ENCODE peak calls at places on chromosomes 13 and 19, in four cellular contexts. Q is GM12878, G is HepG2, W is SK-N-SH. N is an unnamed sample.

GRCh38 chr19:53907690-53908089 is 1.4 kb upstream of the CACNG7 start:
- DNase-seq in W (no peak), G (no peak), Q (no peak), N (no peak)

GRCh38 chr19:7395360-7395781 is 46.6 kb downstream of the ARHGEF18 start:
- DNase-seq in Q (no peak), G (no peak), W (peak), N (no peak)

GRCh38 chr13:111202745-111203144 is 87.6 kb downstream of the ARHGEF7 start:
- DNase-seq in G (no peak), W (peak), Q (no peak), N (peak)

GRCh38 chr13:95137096-95137495 is 164.2 kb downstream of the ABCC4 start:
- DNase-seq in G (no peak), W (peak), Q (no peak), N (no peak)

GRCh38 chr19:5126498-5127223 is 157.7 kb downstream of the KDM4B start:
- DNase-seq in G (no peak), W (no peak), Q (no peak), N (no peak)

GRCh38 chr13:67549331-67549730 is 319.2 kb upstream of the PCDH9 start:
- DNase-seq in G (no peak), W (no peak), Q (no peak), N (no peak)

GRCh38 chr19:10036601-10037071 is 23.4 kb downstream of the RDH8 start:
- DNase-seq in W (no peak), Q (no peak), G (peak), N (peak)

GRCh38 chr19:47309038-47309437 is 623 bp upstream of the C5AR1 start:
- DNase-seq in G (no peak), Q (no peak), W (no peak), N (no peak)

GRCh38 chr19:39420769-39421168 is 8.3 kb downstream of the PLEKHG2 start:
- DNase-seq in Q (no peak), G (no peak), W (no peak), N (no peak)
- TF ChIP-seq PBX3 in Q (no peak), G (no peak), W (no peak), N (no peak)

GRCh38 chr19:40224342-40225148 is 1.9 kb downstream of the CCNP start:
- DNase-seq in W (no peak), G (no peak), Q (no peak), N (no peak)

GRCh38 chr19:40220674-40221073 is 2.5 kb upstream of the TTC9B start:
- DNase-seq in W (no peak), Q (no peak), G (no peak), N (no peak)

GRCh38 chr19:40225440-40226305 is 816 bp downstream of the CCNP start:
- DNase-seq in W (no peak), G (peak), Q (no peak), N (no peak)

GRCh38 chr19:40221858-40222619 is 3.9 kb upstream of the TTC9B start:
- DNase-seq in Q (peak), G (peak), W (peak), N (peak)

GRCh38 chr19:40223135-40223822 is 3.2 kb downstream of the CCNP start:
- DNase-seq in G (no peak), Q (no peak), W (no peak), N (no peak)
- TF ChIP-seq SMC3 in G (no peak), Q (no peak), W (no peak), N (no peak)

GRCh38 chr19:48445606-48446481 is at the start of gene GRWD1:
- DNase-seq in W (peak), G (peak), Q (peak), N (peak)

GRCh38 chr19:48448563-48448962 is 2.8 kb downstream of the GRWD1 start:
- DNase-seq in Q (no peak), W (no peak), G (no peak), N (no peak)

GRCh38 chr19:48444933-48445194 is 919 bp upstream of the GRWD1 start:
- DNase-seq in G (no peak), Q (no peak), W (no peak), N (no peak)

GRCh38 chr19:48445256-48445605 is 552 bp upstream of the GRWD1 start:
- DNase-seq in W (peak), Q (no peak), G (peak), N (peak)

GRCh38 chr19:48446579-48446978 is 796 bp downstream of the GRWD1 start:
- DNase-seq in W (no peak), Q (no peak), G (no peak), N (no peak)
- TF ChIP-seq PBX3 in W (no peak), Q (no peak), G (no peak), N (no peak)

GRCh38 chr13:73778242-73778864 is 355.9 kb downstream of the KLF12 start:
- DNase-seq in G (peak), W (no peak), Q (no peak), N (no peak)
- TF ChIP-seq SMC3 in G (no peak), W (no peak), Q (no peak), N (no peak)

GRCh38 chr19:44752123-44752815 is 3.8 kb downstream of the BCL3 start:
- DNase-seq in G (no peak), Q (no peak), W (no peak), N (no peak)
- TF ChIP-seq PBX3 in G (no peak), Q (no peak), W (no peak), N (no peak)

DNA sequence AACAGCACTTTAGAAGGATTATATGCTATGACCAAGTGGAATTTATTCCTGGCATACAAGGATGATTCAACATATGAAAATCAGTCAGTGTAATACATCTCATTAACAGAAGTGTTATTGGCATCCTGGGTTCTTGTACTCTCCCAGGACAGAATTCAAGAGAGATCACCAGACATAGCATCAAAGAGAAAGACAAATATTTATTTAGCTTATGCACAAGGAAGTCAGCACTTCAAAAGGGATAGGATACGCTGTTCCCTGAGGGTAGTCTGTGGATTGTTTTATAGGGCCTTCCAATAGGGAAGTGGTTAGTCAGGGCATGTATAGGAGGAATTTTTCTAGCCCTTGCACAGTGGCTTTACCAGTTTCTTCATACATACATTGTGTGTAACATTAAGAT is 1238.0 kb downstream of the PCDH17 start:
- DNase-seq in Q (no peak), W (no peak), G (no peak), N (no peak)
- TF ChIP-seq SMC3 in Q (no peak), W (no peak), G (no peak), N (no peak)